ENCODE peak calls at places on chromosomes 3 and 15, in ten cellular contexts. V is uterus, T is neural crest cell, W is pancreas, S is lower lobe of right lung, Y is heart right ventricle, J is adrenal gland, A is A549, X is GM12865, H is activated B cell treated with CpG ODN at 0.5 μM for 24 hours. Q is an unnamed sample.

GRCh38 chr3:95939235-95939824 is 875.1 kb upstream of the EPHA6 start:
- DNase-seq in W (no peak), S (no peak), X (no peak), Y (no peak), V (no peak), T (no peak), H (no peak), J (no peak), A (no peak), Q (no peak)

GRCh38 chr3:125062904-125063618 is 7.3 kb upstream of the HEG1 start:
- DNase-seq in S (no peak), H (no peak), T (no peak), W (peak; percentile 48), A (peak; percentile 53), X (no peak), Y (peak; percentile 33), V (no peak), J (no peak), Q (no peak)

GRCh38 chr3:27147215-27147614 is 222.0 kb downstream of the NEK10 start:
- DNase-seq in W (no peak), S (no peak), X (no peak), V (no peak), Y (no peak), H (no peak), J (no peak), T (no peak), A (no peak), Q (no peak)

GRCh38 chr15:79595995-79596622 is 164.0 kb downstream of the MINAR1 start:
- DNase-seq in V (no peak), S (peak; percentile 57), Y (no peak), T (peak; percentile 19), A (peak; percentile 95), X (peak; percentile 93), H (no peak), W (peak; percentile 48), J (peak; percentile 83), Q (peak; percentile 34)

GRCh38 chr15:76311071-76311956 is at the start of gene ETFA:
- DNase-seq in T (peak; percentile 89), H (peak; percentile 90), W (peak; percentile 97), X (peak; percentile 99), A (peak; percentile 100), J (peak; percentile 98), V (peak; percentile 95), Y (peak; percentile 99), S (peak; percentile 99), Q (peak; percentile 96)

GRCh38 chr3:171347017-171347979 is 112.9 kb downstream of the TNIK start:
- DNase-seq in A (no peak), X (peak; percentile 91), W (no peak), V (no peak), Y (no peak), S (no peak), J (peak; percentile 43), H (no peak), T (no peak), Q (peak; percentile 75)

GRCh38 chr3:119898478-119899177 is 116.7 kb downstream of the NR1I2 start:
- DNase-seq in H (no peak), S (no peak), J (no peak), Y (no peak), W (no peak), X (no peak), T (no peak), V (no peak), A (no peak), Q (no peak)

GRCh38 chr3:51139616-51140015 is 245.5 kb upstream of the MANF start:
- DNase-seq in T (no peak), S (no peak), Y (no peak), J (no peak), V (no peak), H (no peak), X (no peak), W (no peak), A (no peak), Q (no peak)

GRCh38 chr15:63374686-63375520 is 6.7 kb downstream of the CA12 start:
- DNase-seq in H (no peak), Y (no peak), A (no peak), T (no peak), V (no peak), J (peak; percentile 21), X (no peak), W (no peak), S (peak; percentile 71), Q (no peak)

GRCh38 chr15:49863431-49864205 is 242.8 kb downstream of the DTWD1 start:
- DNase-seq in V (no peak), J (no peak), A (no peak), X (no peak), W (no peak), T (no peak), H (no peak), Y (no peak), S (no peak), Q (no peak)

GRCh38 chr3:15346516-15346915 is 14.1 kb upstream of the SH3BP5 start:
- DNase-seq in J (no peak), Y (no peak), S (no peak), A (no peak), V (no peak), X (no peak), H (no peak), W (no peak), T (no peak), Q (no peak)

GRCh38 chr15:29656636-29657475 is 165.4 kb downstream of the TJP1 start:
- DNase-seq in W (no peak), A (peak; percentile 52), H (no peak), T (peak; percentile 79), X (no peak), J (no peak), S (no peak), V (no peak), Y (no peak), Q (no peak)
- TF ChIP-seq CTCF in W (no peak), A (peak; percentile 48), H (no peak), T (peak; percentile 61), X (no peak), J (no peak), S (no peak), V (no peak), Y (no peak), Q (no peak)

GRCh38 chr3:107884719-107885460 is 205.9 kb downstream of the CD47 start:
- DNase-seq in W (no peak), Y (no peak), T (no peak), A (no peak), V (no peak), S (no peak), X (no peak), J (no peak), H (no peak), Q (no peak)
- TF ChIP-seq CTCF in W (no peak), Y (no peak), T (peak; percentile 37), A (no peak), V (no peak), S (no peak), X (no peak), J (no peak), H (no peak), Q (no peak)

GRCh38 chr15:85312486-85312885 is 67.9 kb upstream of the AKAP13 start:
- DNase-seq in S (no peak), H (peak; percentile 53), A (no peak), W (no peak), J (no peak), T (no peak), V (no peak), Y (no peak), X (peak; percentile 87), Q (peak; percentile 65)

GRCh38 chr15:85311647-85312046 is 68.8 kb upstream of the AKAP13 start:
- DNase-seq in J (no peak), A (no peak), H (no peak), Y (no peak), V (no peak), S (no peak), W (no peak), X (no peak), T (no peak), Q (no peak)

GRCh38 chr15:85314139-85314538 is 66.3 kb upstream of the AKAP13 start:
- DNase-seq in V (no peak), X (no peak), Y (no peak), W (no peak), H (no peak), J (no peak), T (no peak), A (no peak), S (no peak), Q (no peak)

GRCh38 chr15:85313339-85313738 is 67.1 kb upstream of the AKAP13 start:
- DNase-seq in J (no peak), H (no peak), W (no peak), V (no peak), Y (no peak), A (no peak), X (no peak), S (no peak), T (no peak), Q (no peak)

GRCh38 chr15:85312925-85313324 is 67.5 kb upstream of the AKAP13 start:
- DNase-seq in H (no peak), W (no peak), S (no peak), T (no peak), Y (no peak), J (no peak), A (no peak), V (no peak), X (no peak), Q (no peak)
- TF ChIP-seq CTCF in H (no peak), W (no peak), S (no peak), T (no peak), Y (no peak), J (no peak), A (no peak), V (no peak), X (peak; percentile 10), Q (peak; percentile 38)

GRCh38 chr15:67072951-67073350 is 7.5 kb downstream of the SMAD3 start:
- DNase-seq in V (no peak), A (no peak), J (no peak), Y (no peak), W (no peak), T (no peak), H (no peak), X (no peak), S (no peak), Q (no peak)

GRCh38 chr15:67077641-67078215 is 12.3 kb downstream of the SMAD3 start:
- DNase-seq in X (no peak), W (no peak), S (no peak), T (no peak), V (no peak), Y (no peak), J (no peak), H (no peak), A (no peak), Q (no peak)

GRCh38 chr15:67072442-67072841 is 7.0 kb downstream of the SMAD3 start:
- DNase-seq in T (no peak), X (no peak), J (no peak), A (no peak), H (no peak), Y (no peak), V (no peak), W (no peak), S (no peak), Q (no peak)

GRCh38 chr15:67076147-67076843 is 10.9 kb downstream of the SMAD3 start:
- DNase-seq in S (no peak), J (no peak), X (peak; percentile 83), T (no peak), V (no peak), W (no peak), A (peak; percentile 76), H (peak; percentile 56), Y (no peak), Q (peak; percentile 67)

DNA sequence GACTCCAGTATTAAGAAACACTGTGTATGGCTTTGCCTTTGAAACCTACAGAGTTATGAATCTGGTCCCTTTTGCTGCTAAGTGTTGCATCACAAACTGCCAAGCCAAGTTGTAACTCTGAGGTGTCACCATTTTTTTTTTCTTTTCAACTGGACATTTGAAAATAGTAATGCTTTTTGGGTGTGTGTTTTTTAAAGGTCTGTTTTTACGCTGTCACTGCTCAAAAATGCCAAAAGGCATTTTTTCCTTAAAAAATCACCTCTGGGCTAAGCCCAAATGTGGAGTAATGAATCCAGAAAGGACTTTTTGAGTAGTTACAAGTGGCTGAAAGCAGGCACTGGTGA is 9.5 kb downstream of the SMAD3 start:
- DNase-seq in W (no peak), S (no peak), Y (no peak), J (no peak), H (no peak), T (no peak), X (no peak), A (no peak), V (no peak), Q (no peak)
- TF ChIP-seq CTCF in W (no peak), S (no peak), Y (no peak), J (no peak), H (no peak), T (no peak), X (no peak), A (no peak), V (no peak), Q (no peak)